ENCODE peak calls at places on chromosomes 6 and 20, in four cellular contexts. M is stimulated activated CD4-positive, alpha-beta T cell treated with anti-CD3 and anti-CD28 coated beads, TNF-alpha, amount 100 ng/mL, for 24 hours; H is stomach; Z is ovary. U is an unnamed sample.

GRCh38 chr20:53011640-53012039 is 39.5 kb downstream of the TSHZ2 start:
- DNase-seq in M (no peak), H (no peak), Z (no peak), U (no peak)

GRCh38 chr6:141963543-141964295 is 169.0 kb upstream of the GJE1 start:
- DNase-seq in M (no peak), H (no peak), Z (no peak), U (no peak)

GRCh38 chr20:37699202-37699601 is 5.4 kb downstream of the CTNNBL1 start:
- DNase-seq in M (no peak), H (peak), Z (no peak), U (no peak)

GRCh38 chr20:45179166-45179565 is 4.5 kb downstream of the PI3 start:
- DNase-seq in M (no peak), H (no peak), Z (no peak), U (no peak)

GRCh38 chr20:50144362-50144761 is 9.2 kb downstream of the PEDS1 start:
- DNase-seq in M (no peak), H (peak), Z (no peak), U (peak)

GRCh38 chr20:51413753-51414323 is 128.7 kb downstream of the NFATC2 start:
- DNase-seq in M (no peak), H (no peak), Z (no peak), U (no peak)

GRCh38 chr20:57619053-57619831 is 984 bp downstream of the ZBP1 start:
- DNase-seq in M (no peak), H (peak), Z (no peak), U (no peak)

GRCh38 chr20:57856658-57857057 is 146.8 kb upstream of the PMEPA1 start:
- DNase-seq in M (no peak), H (no peak), Z (no peak), U (no peak)